ENCODE peak calls at places on chromosomes 3 and 15, in four cellular contexts. X, M, R and S are unnamed samples.

GRCh38 chr15:67091073-67091965 is 25.9 kb downstream of the SMAD3 start:
- DNase-seq in M (no peak), R (peak; percentile 77), X (peak; percentile 72), S (no peak)

GRCh38 chr15:65333441-65333820 is 29.0 kb downstream of the RNU5B-1 start:
- DNase-seq in M (no peak), X (no peak), R (no peak), S (no peak)

GRCh38 chr3:81728766-81729544 is 32.5 kb downstream of the GBE1 start:
- DNase-seq in X (no peak), M (no peak), R (no peak), S (no peak)

GRCh38 chr15:76253851-76254440 is 57.3 kb downstream of the ETFA start:
- DNase-seq in M (no peak), X (no peak), R (no peak), S (no peak)

GRCh38 chr3:159775372-159775961 is 213.2 kb upstream of the IL12A start:
- DNase-seq in R (no peak), M (no peak), X (peak; percentile 43), S (no peak)

GRCh38 chr3:64009528-64009927 is 13.8 kb downstream of the PSMD6 start:
- DNase-seq in R (no peak), M (no peak), X (no peak), S (no peak)

GRCh38 chr15:64152507-64153387 is 1.2 kb downstream of the SNX22 start:
- DNase-seq in M (no peak), R (no peak), X (peak; percentile 23), S (no peak)

GRCh38 chr15:63909819-63910437 is 76.2 kb upstream of the HERC1 start:
- DNase-seq in M (no peak), R (no peak), X (no peak), S (no peak)

GRCh38 chr15:33160054-33160453 is 34.5 kb downstream of the FMN1 start:
- DNase-seq in M (no peak), R (no peak), X (no peak), S (no peak)

GRCh38 chr3:108180214-108180613 is 42.0 kb downstream of the IFT57 start:
- DNase-seq in R (no peak), X (no peak), M (no peak), S (no peak)

GRCh38 chr15:50166216-50166615 is 15.8 kb upstream of the SLC27A2 start:
- DNase-seq in M (no peak), R (no peak), X (no peak), S (no peak)

GRCh38 chr3:24343084-24343783 is 151.4 kb downstream of the THRB start:
- DNase-seq in M (no peak), R (no peak), X (no peak), S (no peak)

GRCh38 chr15:77496710-77497107 is 76.0 kb downstream of the HMG20A start:
- DNase-seq in R (peak; percentile 92), M (peak; percentile 68), X (peak; percentile 85), S (peak; percentile 97)
- TF ChIP-seq POLR2AphosphoS5 in R (peak; percentile 84), M (no peak), X (peak; percentile 48), S (peak; percentile 73)

DNA sequence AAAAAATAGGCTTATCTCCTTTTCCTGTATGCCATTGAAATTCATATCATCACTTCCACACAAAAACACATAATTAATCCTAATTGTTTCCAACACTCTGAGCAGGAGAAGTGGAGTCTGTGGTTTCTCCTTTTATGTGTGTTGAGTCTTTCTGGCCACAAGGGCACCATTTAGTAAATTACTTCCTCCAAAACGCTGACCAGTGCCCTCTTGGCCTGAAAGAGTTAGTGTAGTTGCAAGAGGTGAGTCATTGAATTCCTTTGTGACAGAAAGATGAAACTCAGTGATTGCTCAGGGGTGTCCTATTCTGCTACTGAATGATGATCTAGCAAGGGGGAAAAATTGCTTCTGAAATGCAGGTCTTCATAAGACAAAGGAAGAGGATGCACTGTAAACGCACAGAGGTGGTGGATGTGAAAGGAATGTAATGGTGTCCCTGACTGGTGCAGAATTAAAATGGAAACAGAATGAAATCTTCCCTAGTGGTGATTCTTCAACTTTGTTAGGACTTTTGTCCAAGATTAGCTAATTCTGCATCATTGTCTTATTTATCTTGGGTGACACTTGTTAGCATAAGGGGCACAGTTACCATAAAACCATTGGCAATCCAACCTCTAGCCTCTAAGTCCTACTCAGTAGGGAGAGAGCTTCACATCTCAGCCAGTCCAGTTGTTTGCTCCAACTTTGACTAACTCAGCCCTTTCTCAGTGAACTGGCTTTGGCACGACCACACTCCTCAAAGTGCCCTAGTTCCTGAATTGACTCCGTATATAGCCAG is 208.4 kb upstream of the NANOGP8 start:
- DNase-seq in X (no peak), R (no peak), M (peak; percentile 77), S (no peak)
- H3K4me1 ChIP-seq in X (peaks cover 9% of the 10 kb centered on the region), R (peaks cover 7% of the 10 kb centered on the region), M (peaks cover 12% of the 10 kb centered on the region), S (no peaks in the 10 kb centered on the region)

DNA sequence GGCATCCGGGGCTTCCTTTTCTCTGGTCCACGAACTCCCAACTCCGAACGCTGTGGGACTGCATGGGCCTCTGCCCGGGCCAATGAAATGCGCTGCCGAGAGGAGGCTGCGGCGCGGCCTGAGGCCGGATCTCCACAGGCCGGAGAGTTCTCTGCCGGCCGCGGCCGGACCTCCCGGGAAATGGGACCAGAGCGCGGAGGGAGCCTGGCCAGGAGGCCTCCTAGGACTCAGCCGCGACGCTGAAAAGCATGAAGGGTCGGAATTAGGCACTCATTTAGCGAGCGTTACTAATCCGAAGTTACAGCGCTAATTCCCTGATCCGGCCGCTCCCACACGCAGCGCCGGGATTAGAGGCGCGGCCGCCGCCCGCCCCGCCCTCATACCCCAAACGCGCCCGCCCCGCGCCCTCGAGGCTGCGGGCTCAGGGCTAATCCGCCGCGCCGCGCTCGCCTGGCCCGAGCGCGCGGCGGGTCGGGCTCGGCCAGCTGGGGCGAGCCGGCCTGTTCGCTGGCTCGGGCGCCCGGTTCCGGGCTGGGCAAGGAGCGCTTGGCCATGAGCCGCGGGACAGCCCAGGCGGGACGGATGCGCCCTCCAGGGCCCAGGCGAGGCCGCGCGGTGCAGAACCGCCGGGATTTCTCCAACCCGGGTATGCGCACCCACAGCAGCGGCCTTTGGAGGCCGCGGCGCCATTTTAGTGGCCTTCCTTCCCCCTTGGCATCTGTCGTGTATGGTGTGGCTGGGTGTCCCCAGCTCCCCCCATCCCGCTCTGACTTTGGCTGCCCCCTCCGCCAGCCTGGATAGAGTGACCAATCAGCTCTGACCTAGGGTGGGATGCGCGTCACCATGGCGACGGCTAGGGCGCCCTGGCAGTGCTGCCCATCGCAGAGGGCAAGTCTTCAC is 36.8 kb upstream of the POLG start:
- DNase-seq in M (no peak), X (no peak), R (no peak), S (no peak)
- TF ChIP-seq EP300 in M (no peak), X (no peak), R (no peak), S (no peak)

DNA sequence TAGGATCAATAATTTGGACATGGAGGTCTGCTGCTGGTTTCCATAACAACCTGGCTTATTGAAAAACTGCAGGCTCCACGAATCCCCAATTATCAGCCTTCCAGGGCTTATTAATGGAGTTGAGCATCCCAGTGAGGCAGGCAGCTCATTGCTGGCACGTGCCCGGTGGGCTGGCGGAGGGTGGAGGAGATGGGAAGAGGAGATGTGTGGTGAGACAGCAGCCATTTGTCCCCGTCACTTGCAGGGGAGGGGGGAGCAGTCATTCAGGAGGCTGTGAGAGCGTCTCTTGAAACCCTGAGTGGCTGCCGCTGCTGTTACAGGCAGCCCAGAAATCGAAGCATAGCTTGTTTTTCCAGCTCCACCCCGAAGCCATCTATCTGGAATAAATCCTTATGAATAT is 70.6 kb downstream of the GAP43 start:
- DNase-seq in X (no peak), R (no peak), M (no peak), S (no peak)
- TF ChIP-seq POLR2AphosphoS5 in X (no peak), R (no peak), M (no peak), S (no peak)

DNA sequence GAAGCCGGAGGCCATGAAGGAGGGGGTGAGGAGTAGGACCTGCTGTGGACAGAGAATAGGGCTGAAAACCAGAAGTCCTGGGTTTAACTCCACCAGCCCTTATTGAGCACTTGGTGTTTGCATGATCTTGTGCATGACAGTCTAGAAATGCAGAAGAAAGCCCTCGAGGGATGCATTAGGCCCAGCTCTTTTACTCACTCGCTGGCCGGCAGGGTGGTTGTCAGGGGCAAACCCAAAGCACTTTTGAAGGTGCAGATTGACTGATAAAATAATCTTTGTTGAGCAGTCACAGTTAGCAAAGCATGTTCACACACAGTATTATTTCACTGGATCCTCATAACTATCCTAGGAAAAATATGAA is 55.3 kb downstream of the CORO2B start:
- DNase-seq in R (no peak), M (no peak), X (no peak), S (no peak)
- H3K4me1 ChIP-seq in R (peaks cover 46% of the 10 kb centered on the region), M (peaks cover 14% of the 10 kb centered on the region), X (no peaks in the 10 kb centered on the region), S (peaks cover 77% of the 10 kb centered on the region)

DNA sequence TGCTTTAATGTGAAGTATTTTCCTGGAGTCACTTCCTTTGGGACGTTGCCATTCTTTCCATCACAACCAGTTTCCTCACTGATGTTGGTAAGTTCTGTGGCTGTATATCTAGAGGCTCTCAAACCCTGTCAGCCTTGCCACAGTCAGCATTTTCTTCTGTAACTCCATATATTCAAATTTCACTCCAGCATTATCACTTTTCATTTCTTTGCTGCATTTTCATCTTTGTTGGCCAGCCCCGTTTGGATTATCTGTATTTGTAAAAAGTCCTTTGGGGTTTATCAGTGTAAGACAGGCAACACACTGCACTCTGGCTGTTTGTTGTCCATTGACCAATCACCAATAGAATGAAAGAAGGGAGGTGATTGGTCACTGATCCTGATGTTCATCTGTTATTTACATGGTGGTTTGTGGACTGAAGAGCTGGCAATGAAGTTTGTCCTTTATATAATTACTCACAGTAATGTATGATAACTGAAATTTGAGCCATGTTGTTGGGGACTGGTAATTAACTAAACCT is 20.3 kb downstream of the GMPS start:
- DNase-seq in M (peak; percentile 13), X (no peak), R (no peak), S (no peak)
- TF ChIP-seq EP300 in M (no peak), X (no peak), R (no peak), S (no peak)

GRCh38 chr3:196502775-196503181 is 790 bp downstream of the RNF168 start:
- DNase-seq in R (peak; percentile 80), X (peak; percentile 57), M (peak; percentile 30), S (no peak)
- TF ChIP-seq POLR2AphosphoS5 in R (no peak), X (no peak), M (no peak), S (peak; percentile 58)

DNA sequence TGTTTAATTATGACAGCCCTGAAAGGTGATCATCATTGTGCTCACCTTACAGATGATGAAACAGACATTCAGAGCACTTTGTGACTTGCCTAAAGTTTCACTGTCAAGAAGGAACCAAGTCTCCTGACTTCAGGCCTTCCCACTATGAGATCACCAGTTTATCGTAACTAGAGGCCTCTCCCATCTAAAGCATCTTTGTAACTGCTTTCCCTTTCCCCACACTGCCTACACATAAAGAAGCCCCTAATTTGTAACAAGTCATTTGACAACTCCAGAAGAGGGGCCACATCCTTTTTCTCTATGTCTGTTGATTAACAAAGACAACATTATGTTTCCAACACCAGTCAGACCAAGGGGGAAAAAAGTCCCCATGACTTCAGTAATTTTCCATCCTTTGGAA is 1.1 kb downstream of the KLHL6 start:
- DNase-seq in M (no peak), X (no peak), R (no peak), S (no peak)
- H3K4me1 ChIP-seq in M (peaks cover 10% of the 10 kb centered on the region), X (no peaks in the 10 kb centered on the region), R (no peaks in the 10 kb centered on the region), S (no peaks in the 10 kb centered on the region)

GRCh38 chr3:107130089-107130700 is 247.0 kb upstream of the CCDC54 start:
- DNase-seq in X (no peak), R (no peak), M (no peak), S (no peak)

GRCh38 chr3:107128942-107129341 is 248.3 kb upstream of the CCDC54 start:
- DNase-seq in R (no peak), X (no peak), M (no peak), S (no peak)

DNA sequence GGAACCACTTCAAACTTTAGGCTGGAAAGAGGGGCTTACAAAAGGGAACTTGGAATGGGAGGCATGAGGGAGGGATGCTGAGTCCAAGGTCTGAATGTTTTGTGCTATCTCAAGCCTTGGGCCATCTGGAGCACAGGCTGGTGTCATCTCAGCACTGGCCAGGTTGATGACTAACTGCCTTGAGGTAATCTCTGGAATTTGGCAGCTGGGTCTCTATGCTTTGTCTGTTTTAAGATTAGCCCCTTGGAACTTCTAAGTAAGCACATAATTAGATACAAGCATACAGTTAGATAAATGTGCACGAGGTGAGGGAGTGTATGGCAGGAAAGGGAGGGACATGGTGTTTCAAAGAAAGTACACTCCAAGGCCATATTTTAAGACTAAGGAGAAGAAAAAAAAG is 252.4 kb upstream of the CCDC54 start:
- DNase-seq in X (no peak), M (no peak), R (no peak), S (no peak)
- TF ChIP-seq EP300 in X (no peak), M (no peak), R (no peak), S (no peak)